ENCODE peak calls at places on chromosome 9, in seven cellular contexts. One of them, this sample, is unnamed.

GRCh38 chr9:93084471-93084881 is 11.5 kb upstream of the CARD19 start:
- DNase-seq in HL-60: no peak
- DNase-seq in CD8-positive, alpha-beta memory T cell: no peak
- DNase-seq in prostate gland: no peak
- DNase-seq in IMR-90: no peak
- DNase-seq in kidney: peak
- DNase-seq in SJSA1: no peak
- DNase-seq in this sample: no peak

GRCh38 chr9:14692536-14692917 is 705 bp downstream of the ZDHHC21 start:
- DNase-seq in HL-60: no peak
- DNase-seq in CD8-positive, alpha-beta memory T cell: no peak
- DNase-seq in prostate gland: no peak
- DNase-seq in IMR-90: no peak
- DNase-seq in kidney: no peak
- DNase-seq in SJSA1: no peak
- DNase-seq in this sample: no peak

GRCh38 chr9:69943146-69943545 is 100.5 kb upstream of the MAMDC2 start:
- DNase-seq in HL-60: no peak
- DNase-seq in CD8-positive, alpha-beta memory T cell: no peak
- DNase-seq in prostate gland: no peak
- DNase-seq in IMR-90: no peak
- DNase-seq in kidney: no peak
- DNase-seq in SJSA1: no peak
- DNase-seq in this sample: no peak

GRCh38 chr9:84917366-84918063 is 248.0 kb downstream of the NTRK2 start:
- DNase-seq in HL-60: no peak
- DNase-seq in CD8-positive, alpha-beta memory T cell: no peak
- DNase-seq in prostate gland: no peak
- DNase-seq in IMR-90: no peak
- DNase-seq in kidney: no peak
- DNase-seq in SJSA1: no peak
- DNase-seq in this sample: no peak

GRCh38 chr9:112387115-112387514 is 7.2 kb downstream of the HSDL2 start:
- DNase-seq in HL-60: no peak
- DNase-seq in CD8-positive, alpha-beta memory T cell: no peak
- DNase-seq in prostate gland: no peak
- DNase-seq in IMR-90: no peak
- DNase-seq in kidney: no peak
- DNase-seq in SJSA1: no peak
- DNase-seq in this sample: no peak

GRCh38 chr9:4237748-4238511 is 61.9 kb downstream of the GLIS3 start:
- DNase-seq in HL-60: no peak
- DNase-seq in CD8-positive, alpha-beta memory T cell: no peak
- DNase-seq in prostate gland: no peak
- DNase-seq in IMR-90: no peak
- DNase-seq in kidney: no peak
- DNase-seq in SJSA1: peak
- DNase-seq in this sample: no peak

GRCh38 chr9:77156646-77157371 is 20.5 kb upstream of the VPS13A start:
- DNase-seq in HL-60: no peak
- DNase-seq in CD8-positive, alpha-beta memory T cell: no peak
- DNase-seq in prostate gland: no peak
- DNase-seq in IMR-90: no peak
- DNase-seq in kidney: no peak
- DNase-seq in SJSA1: no peak
- DNase-seq in this sample: no peak

GRCh38 chr9:117644607-117645244 is 59.5 kb upstream of the TLR4 start:
- DNase-seq in HL-60: peak
- DNase-seq in CD8-positive, alpha-beta memory T cell: peak
- DNase-seq in prostate gland: peak
- DNase-seq in IMR-90: peak
- DNase-seq in kidney: peak
- DNase-seq in SJSA1: peak
- DNase-seq in this sample: no peak

GRCh38 chr9:35095175-35095574 is 1.2 kb downstream of the PIGO start:
- DNase-seq in HL-60: peak
- DNase-seq in CD8-positive, alpha-beta memory T cell: no peak
- DNase-seq in prostate gland: no peak
- DNase-seq in IMR-90: no peak
- DNase-seq in kidney: peak
- DNase-seq in SJSA1: no peak
- DNase-seq in this sample: no peak

GRCh38 chr9:114836769-114837168 is 30.9 kb upstream of the TNFSF15 start:
- DNase-seq in HL-60: no peak
- DNase-seq in CD8-positive, alpha-beta memory T cell: no peak
- DNase-seq in prostate gland: no peak
- DNase-seq in IMR-90: no peak
- DNase-seq in kidney: no peak
- DNase-seq in SJSA1: peak
- DNase-seq in this sample: no peak

GRCh38 chr9:7216004-7216821 is 458.4 kb downstream of the KDM4C start:
- DNase-seq in HL-60: peak
- DNase-seq in CD8-positive, alpha-beta memory T cell: no peak
- DNase-seq in prostate gland: no peak
- DNase-seq in IMR-90: peak
- DNase-seq in kidney: no peak
- DNase-seq in SJSA1: no peak
- DNase-seq in this sample: no peak

GRCh38 chr9:92332577-92333287 is 7.0 kb downstream of the CENPP start:
- DNase-seq in HL-60: no peak
- DNase-seq in CD8-positive, alpha-beta memory T cell: no peak
- DNase-seq in prostate gland: peak
- DNase-seq in IMR-90: peak
- DNase-seq in kidney: no peak
- DNase-seq in SJSA1: no peak
- DNase-seq in this sample: no peak

GRCh38 chr9:31588010-31588409 is 796.4 kb upstream of the ACO1 start:
- DNase-seq in HL-60: no peak
- DNase-seq in CD8-positive, alpha-beta memory T cell: no peak
- DNase-seq in prostate gland: no peak
- DNase-seq in IMR-90: no peak
- DNase-seq in kidney: no peak
- DNase-seq in SJSA1: no peak
- DNase-seq in this sample: no peak

GRCh38 chr9:107932036-107932435 is 442.5 kb upstream of the KLF4 start:
- DNase-seq in HL-60: peak
- DNase-seq in CD8-positive, alpha-beta memory T cell: no peak
- DNase-seq in prostate gland: no peak
- DNase-seq in IMR-90: peak
- DNase-seq in kidney: no peak
- DNase-seq in SJSA1: no peak
- DNase-seq in this sample: no peak

GRCh38 chr9:85575868-85576267 is 165.9 kb downstream of the AGTPBP1 start:
- DNase-seq in HL-60: no peak
- DNase-seq in CD8-positive, alpha-beta memory T cell: no peak
- DNase-seq in prostate gland: no peak
- DNase-seq in IMR-90: no peak
- DNase-seq in kidney: no peak
- DNase-seq in SJSA1: no peak
- DNase-seq in this sample: no peak

GRCh38 chr9:37994639-37995347 is 74.2 kb downstream of the SHB start:
- DNase-seq in HL-60: peak
- DNase-seq in CD8-positive, alpha-beta memory T cell: no peak
- DNase-seq in prostate gland: peak
- DNase-seq in IMR-90: peak
- DNase-seq in kidney: peak
- DNase-seq in SJSA1: peak
- DNase-seq in this sample: peak

GRCh38 chr9:105912157-105912867 is 218.0 kb downstream of the TMEM38B start:
- DNase-seq in HL-60: no peak
- DNase-seq in CD8-positive, alpha-beta memory T cell: no peak
- DNase-seq in prostate gland: no peak
- DNase-seq in IMR-90: no peak
- DNase-seq in kidney: no peak
- DNase-seq in SJSA1: no peak
- DNase-seq in this sample: no peak

GRCh38 chr9:113677057-113677456 is 199.1 kb upstream of the ZNF618 start:
- DNase-seq in HL-60: no peak
- DNase-seq in CD8-positive, alpha-beta memory T cell: no peak
- DNase-seq in prostate gland: no peak
- DNase-seq in IMR-90: no peak
- DNase-seq in kidney: no peak
- DNase-seq in SJSA1: no peak
- DNase-seq in this sample: no peak

GRCh38 chr9:26131891-26132290 is 453.6 kb upstream of the TUSC1 start:
- DNase-seq in HL-60: no peak
- DNase-seq in CD8-positive, alpha-beta memory T cell: no peak
- DNase-seq in prostate gland: no peak
- DNase-seq in IMR-90: peak
- DNase-seq in kidney: no peak
- DNase-seq in SJSA1: no peak
- DNase-seq in this sample: no peak

DNA sequence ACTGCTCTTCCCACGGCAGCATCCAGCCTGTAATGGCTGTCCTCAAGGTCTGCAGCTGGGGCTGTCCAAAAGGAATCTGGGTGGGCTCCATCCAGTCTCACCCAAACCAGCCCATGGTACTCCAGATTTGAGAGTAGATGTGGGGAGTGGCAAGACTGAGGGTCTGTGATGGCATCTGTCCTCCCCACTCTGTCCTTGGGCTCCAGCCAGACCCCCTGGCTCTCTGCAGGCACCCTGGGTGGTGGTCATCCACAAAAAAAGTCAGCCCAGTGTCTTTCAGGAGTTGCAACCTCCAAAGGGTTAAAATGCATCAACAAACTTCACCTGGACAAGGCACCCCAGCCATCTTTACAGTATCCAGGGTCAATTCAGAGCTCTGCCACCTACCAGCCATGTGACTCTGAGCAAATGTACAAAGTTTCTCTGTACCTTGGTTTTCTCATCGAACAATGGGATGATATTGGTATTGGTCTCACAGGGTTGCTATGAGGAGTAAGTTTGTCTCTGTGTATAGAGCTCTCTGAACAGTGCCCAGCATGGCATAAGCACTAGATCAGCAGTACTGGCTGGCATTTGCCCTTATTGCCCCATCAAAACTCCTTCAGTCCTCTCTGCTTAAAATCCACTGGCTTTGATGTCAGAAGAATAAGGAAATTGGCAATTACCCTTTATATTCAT is 7.3 kb upstream of the S1PR3 start:
- DNase-seq in HL-60: no peak
- DNase-seq in CD8-positive, alpha-beta memory T cell: no peak
- DNase-seq in prostate gland: no peak
- DNase-seq in IMR-90: no peak
- DNase-seq in kidney: no peak
- DNase-seq in SJSA1: no peak
- DNase-seq in this sample: no peak
- H3K27ac ChIP-seq in HL-60: no peak
- H3K27ac ChIP-seq in CD8-positive, alpha-beta memory T cell: no peak
- H3K27ac ChIP-seq in prostate gland: no peak
- H3K27ac ChIP-seq in IMR-90: no peak
- H3K27ac ChIP-seq in kidney: no peak
- H3K27ac ChIP-seq in SJSA1: no peak
- H3K27ac ChIP-seq in this sample: no peak

GRCh38 chr9:33232866-33233265 is 7.1 kb upstream of the SPINK4 start:
- DNase-seq in HL-60: no peak
- DNase-seq in CD8-positive, alpha-beta memory T cell: no peak
- DNase-seq in prostate gland: no peak
- DNase-seq in IMR-90: no peak
- DNase-seq in kidney: no peak
- DNase-seq in SJSA1: no peak
- DNase-seq in this sample: no peak

GRCh38 chr9:33239922-33240321 is at the start of gene SPINK4:
- DNase-seq in HL-60: no peak
- DNase-seq in CD8-positive, alpha-beta memory T cell: no peak
- DNase-seq in prostate gland: no peak
- DNase-seq in IMR-90: peak
- DNase-seq in kidney: no peak
- DNase-seq in SJSA1: no peak
- DNase-seq in this sample: no peak

GRCh38 chr9:33233659-33234335 is 6.2 kb upstream of the SPINK4 start:
- DNase-seq in HL-60: no peak
- DNase-seq in CD8-positive, alpha-beta memory T cell: no peak
- DNase-seq in prostate gland: peak
- DNase-seq in IMR-90: peak
- DNase-seq in kidney: peak
- DNase-seq in SJSA1: peak
- DNase-seq in this sample: peak

GRCh38 chr9:33234511-33235467 is 5.2 kb upstream of the SPINK4 start:
- DNase-seq in HL-60: no peak
- DNase-seq in CD8-positive, alpha-beta memory T cell: no peak
- DNase-seq in prostate gland: no peak
- DNase-seq in IMR-90: peak
- DNase-seq in kidney: no peak
- DNase-seq in SJSA1: peak
- DNase-seq in this sample: no peak

DNA sequence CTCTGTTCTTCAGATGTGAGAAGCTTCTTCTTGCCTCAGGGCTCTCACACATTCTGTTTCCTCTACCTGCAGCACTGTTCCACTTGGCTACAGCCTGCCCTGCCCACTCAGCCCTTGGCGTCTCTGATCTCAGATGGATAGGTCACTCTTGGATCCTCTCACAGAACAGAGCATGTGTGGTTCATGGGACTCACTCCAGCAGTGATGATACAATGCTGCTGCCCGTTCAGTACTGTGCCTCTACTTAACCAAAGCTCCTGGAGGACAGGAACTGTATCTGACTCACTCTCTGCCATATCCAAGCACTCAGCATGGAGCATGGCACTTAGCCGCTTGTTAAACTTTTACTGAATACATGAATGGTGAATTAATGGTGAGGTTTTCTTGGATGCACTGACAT is 3.4 kb upstream of the SPINK4 start:
- DNase-seq in HL-60: no peak
- DNase-seq in CD8-positive, alpha-beta memory T cell: no peak
- DNase-seq in prostate gland: no peak
- DNase-seq in IMR-90: peak
- DNase-seq in kidney: no peak
- DNase-seq in SJSA1: no peak
- DNase-seq in this sample: no peak
- H3K27ac ChIP-seq in HL-60: no peak
- H3K27ac ChIP-seq in CD8-positive, alpha-beta memory T cell: no peak
- H3K27ac ChIP-seq in prostate gland: no peak
- H3K27ac ChIP-seq in IMR-90: no peak
- H3K27ac ChIP-seq in kidney: no peak
- H3K27ac ChIP-seq in SJSA1: no peak
- H3K27ac ChIP-seq in this sample: no peak

DNA sequence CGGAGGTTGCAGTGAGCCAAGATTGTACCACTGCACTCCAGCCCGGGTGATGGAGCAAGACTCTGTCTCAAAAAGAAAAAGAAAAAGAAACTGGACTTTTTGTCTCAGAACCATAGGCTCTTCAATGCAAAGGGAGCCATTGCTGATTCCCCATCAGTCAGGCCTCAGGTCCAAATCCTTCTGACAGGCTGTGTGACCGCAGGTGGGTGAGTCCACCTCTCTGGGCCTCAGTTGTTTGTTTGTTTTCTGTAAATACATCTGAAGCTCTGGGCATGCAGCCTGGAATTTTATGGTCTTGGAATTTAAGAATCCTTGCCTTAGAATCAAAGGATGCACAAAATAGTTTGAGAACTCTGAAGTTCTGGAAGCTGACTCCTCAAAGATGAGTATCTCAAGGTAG is 21.1 kb upstream of the TOR2A start:
- DNase-seq in HL-60: no peak
- DNase-seq in CD8-positive, alpha-beta memory T cell: no peak
- DNase-seq in prostate gland: no peak
- DNase-seq in IMR-90: no peak
- DNase-seq in kidney: no peak
- DNase-seq in SJSA1: no peak
- DNase-seq in this sample: no peak
- H3K27ac ChIP-seq in HL-60: no peak
- H3K27ac ChIP-seq in CD8-positive, alpha-beta memory T cell: no peak
- H3K27ac ChIP-seq in prostate gland: no peak
- H3K27ac ChIP-seq in IMR-90: no peak
- H3K27ac ChIP-seq in kidney: no peak
- H3K27ac ChIP-seq in SJSA1: no peak
- H3K27ac ChIP-seq in this sample: no peak

GRCh38 chr9:133863193-133863592 is 125.0 kb upstream of the SARDH start:
- DNase-seq in HL-60: no peak
- DNase-seq in CD8-positive, alpha-beta memory T cell: no peak
- DNase-seq in prostate gland: no peak
- DNase-seq in IMR-90: no peak
- DNase-seq in kidney: no peak
- DNase-seq in SJSA1: no peak
- DNase-seq in this sample: no peak
- H3K27ac ChIP-seq in HL-60: no peak
- H3K27ac ChIP-seq in CD8-positive, alpha-beta memory T cell: no peak
- H3K27ac ChIP-seq in prostate gland: peak
- H3K27ac ChIP-seq in IMR-90: no peak
- H3K27ac ChIP-seq in kidney: peak
- H3K27ac ChIP-seq in SJSA1: no peak
- H3K27ac ChIP-seq in this sample: peak